ENCODE peak calls at places on chromosomes 11 and 22, in five cellular contexts. T, I, H, V and P are unnamed samples.

GRCh38 chr11:8826145-8826786 is 84.7 kb upstream of the AKIP1 start:
- DNase-seq in V (peak), I (no peak), T (peak), H (no peak), P (no peak)

GRCh38 chr11:117316197-117316961 is at the start of gene BACE1:
- DNase-seq in I (peak), H (peak), V (peak), T (peak), P (peak)

GRCh38 chr11:113106507-113106906 is 145.3 kb downstream of the NCAM1 start:
- DNase-seq in I (no peak), T (no peak), H (no peak), V (no peak), P (peak)

GRCh38 chr11:11894486-11894885 is 52.7 kb downstream of the USP47 start:
- DNase-seq in T (no peak), V (no peak), H (no peak), I (no peak), P (no peak)

GRCh38 chr11:58530236-58530635 is 22.3 kb upstream of the OR5B21 start:
- DNase-seq in I (no peak), H (no peak), V (no peak), T (no peak), P (no peak)

GRCh38 chr11:6992457-6993431 is 27.4 kb downstream of the ZNF214 start:
- DNase-seq in V (peak), I (no peak), T (peak), H (no peak), P (no peak)

GRCh38 chr11:128399186-128399585 is 188.2 kb downstream of the ETS1 start:
- DNase-seq in V (peak), T (peak), H (no peak), I (no peak), P (no peak)

GRCh38 chr11:111231836-111232235 is 13.7 kb upstream of the POU2AF2 start:
- DNase-seq in H (no peak), V (peak), I (no peak), T (no peak), P (peak)

GRCh38 chr22:20964090-20964798 is 2.8 kb upstream of the AIFM3 start:
- DNase-seq in V (no peak), H (no peak), I (no peak), T (no peak), P (no peak)

GRCh38 chr11:3014314-3014938 is 22.3 kb upstream of the NAP1L4 start:
- DNase-seq in I (no peak), T (no peak), V (no peak), H (no peak), P (no peak)

GRCh38 chr22:42648368-42649260 is 578 bp downstream of the CYB5R3 start:
- DNase-seq in V (no peak), I (peak), H (peak), T (peak), P (peak)

GRCh38 chr11:120660024-120660565 is 148.5 kb downstream of the GRIK4 start:
- DNase-seq in T (peak), H (no peak), I (peak), V (peak), P (no peak)

GRCh38 chr11:111490496-111490895 is 21.7 kb downstream of the BTG4 start:
- DNase-seq in H (no peak), T (no peak), V (no peak), I (no peak), P (no peak)

GRCh38 chr11:73397468-73398131 is 21.4 kb downstream of the RELT start:
- DNase-seq in T (no peak), I (no peak), V (no peak), H (no peak), P (no peak)

GRCh38 chr22:46758867-46759290 is 3.6 kb upstream of the TBC1D22A start:
- DNase-seq in I (peak), T (peak), V (peak), H (peak), P (peak)

GRCh38 chr11:35654711-35655110 is 7.9 kb upstream of the TRIM44 start:
- DNase-seq in I (no peak), V (no peak), T (no peak), H (no peak), P (no peak)

GRCh38 chr11:101436511-101437142 is 147.2 kb downstream of the TRPC6 start:
- DNase-seq in V (no peak), H (no peak), I (peak), T (peak), P (no peak)

GRCh38 chr11:102447941-102448868 is 4.4 kb downstream of the TMEM123 start:
- DNase-seq in H (no peak), T (no peak), I (no peak), V (no peak), P (no peak)

GRCh38 chr11:102447193-102447592 is 5.4 kb downstream of the TMEM123 start:
- DNase-seq in I (no peak), V (no peak), H (no peak), T (no peak), P (no peak)

GRCh38 chr11:102446606-102447005 is 6.0 kb downstream of the TMEM123 start:
- DNase-seq in I (peak), H (no peak), T (peak), V (peak), P (no peak)

GRCh38 chr11:102449651-102450570 is 2.7 kb downstream of the TMEM123 start:
- DNase-seq in I (no peak), H (no peak), V (no peak), T (no peak), P (no peak)

DNA sequence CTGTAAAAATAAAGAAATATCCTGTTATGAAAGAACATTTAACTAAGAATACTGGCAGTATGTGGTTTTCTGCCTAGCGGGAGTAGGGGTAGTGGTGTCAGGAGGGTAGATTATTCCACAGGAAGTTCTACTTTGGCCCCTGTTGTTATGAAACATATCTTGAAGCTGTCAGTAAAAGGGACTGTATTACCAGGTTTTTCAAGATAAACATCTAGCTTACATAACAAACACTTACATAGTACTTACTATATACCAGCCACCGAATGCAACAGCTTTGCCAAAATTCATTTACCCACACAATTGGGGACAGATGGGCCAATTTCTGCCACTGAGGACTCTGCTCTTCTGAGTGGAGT is 3.7 kb downstream of the TMEM123 start:
- DNase-seq in I (no peak), V (no peak), H (no peak), T (no peak), P (no peak)
- H3K4me3 ChIP-seq in I (no peak), V (no peak), H (no peak), T (no peak), P (no peak)

GRCh38 chr11:43874738-43875137 is 5.9 kb upstream of the ALKBH3 start:
- DNase-seq in V (no peak), T (no peak), I (no peak), H (no peak), P (no peak)

GRCh38 chr11:43880640-43881159 is at the start of gene ALKBH3:
- DNase-seq in T (peak), I (peak), V (peak), H (peak), P (peak)

DNA sequence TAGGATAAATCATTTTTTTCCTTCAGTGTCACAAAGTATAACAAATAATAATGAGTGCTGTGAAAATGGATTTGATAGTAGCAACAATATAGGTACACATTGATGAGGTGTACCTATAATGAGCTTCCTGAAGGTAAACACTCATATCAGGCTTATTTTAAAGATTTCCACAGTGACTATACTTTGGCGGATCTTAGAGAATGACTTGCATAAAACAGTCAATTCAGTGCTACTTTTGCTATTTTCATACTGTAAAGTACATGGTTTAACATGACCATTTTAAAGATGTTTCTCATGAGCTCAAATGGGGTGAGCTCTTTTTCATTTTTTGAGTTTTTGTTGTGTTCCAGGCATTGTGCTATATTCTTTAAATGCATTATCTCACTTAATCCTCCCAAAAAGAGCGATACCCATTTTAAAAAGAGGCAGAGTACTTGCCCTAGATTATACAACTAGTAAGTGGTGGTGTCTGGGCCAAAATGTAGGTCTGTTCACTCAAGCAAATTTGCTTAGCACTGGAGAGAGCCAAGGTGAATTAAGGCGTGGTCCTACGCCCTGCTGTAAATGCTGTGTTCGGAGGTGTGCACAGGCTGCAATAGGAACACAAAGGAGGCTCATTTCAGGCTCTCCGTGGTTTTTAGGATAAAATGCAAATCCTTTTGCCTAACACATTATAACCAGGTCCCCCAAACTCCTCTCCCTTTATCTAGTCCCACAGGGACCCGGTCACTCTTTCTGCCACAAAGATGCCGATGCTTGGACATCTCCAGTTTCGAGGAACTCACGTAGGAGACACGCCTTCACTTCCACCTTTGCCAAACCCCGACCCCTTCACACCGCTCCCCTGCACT is 617 bp upstream of the ALKBH3 start:
- DNase-seq in H (no peak), I (no peak), V (no peak), T (no peak), P (no peak)
- H3K4me3 ChIP-seq in H (peak), I (peak), V (peak), T (peak), P (peak)

DNA sequence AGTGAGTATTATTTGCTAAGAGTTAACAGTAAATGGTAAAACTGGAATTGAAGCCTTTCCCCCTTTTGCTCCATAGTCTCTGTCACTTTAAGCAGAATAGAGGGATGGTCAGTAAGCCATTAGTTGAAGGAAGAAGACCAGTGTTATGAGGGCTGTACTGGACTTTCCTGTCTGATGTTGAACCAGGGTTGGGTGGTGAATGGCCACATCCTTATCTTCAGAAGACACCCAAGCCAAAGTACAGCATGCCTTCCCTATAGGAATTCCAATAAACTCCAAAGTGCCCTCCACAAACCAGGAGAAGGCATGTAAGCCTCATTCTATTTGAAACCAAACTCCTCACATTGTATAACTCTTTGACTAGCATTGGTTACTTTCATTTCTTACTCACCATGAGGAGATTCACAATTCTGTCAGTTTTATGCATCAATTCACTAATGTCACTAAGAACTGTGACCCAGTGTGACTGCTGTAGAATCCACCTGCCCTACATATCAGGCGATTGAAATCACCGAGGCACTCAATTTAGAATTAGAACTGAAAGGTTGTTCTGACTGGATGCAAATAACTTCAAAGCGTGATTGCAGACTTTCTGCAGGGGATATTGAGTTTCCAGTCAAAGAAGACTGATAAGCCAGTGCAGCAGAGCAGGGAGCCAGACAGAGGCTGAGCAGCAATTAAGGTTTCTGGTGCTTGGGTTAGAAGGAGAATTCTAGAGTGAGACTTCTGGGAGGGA is 107.1 kb upstream of the DDI1 start:
- DNase-seq in I (no peak), V (no peak), H (no peak), T (no peak), P (peak)
- H3K4me3 ChIP-seq in I (no peak), V (no peak), H (no peak), T (no peak), P (no peak)

DNA sequence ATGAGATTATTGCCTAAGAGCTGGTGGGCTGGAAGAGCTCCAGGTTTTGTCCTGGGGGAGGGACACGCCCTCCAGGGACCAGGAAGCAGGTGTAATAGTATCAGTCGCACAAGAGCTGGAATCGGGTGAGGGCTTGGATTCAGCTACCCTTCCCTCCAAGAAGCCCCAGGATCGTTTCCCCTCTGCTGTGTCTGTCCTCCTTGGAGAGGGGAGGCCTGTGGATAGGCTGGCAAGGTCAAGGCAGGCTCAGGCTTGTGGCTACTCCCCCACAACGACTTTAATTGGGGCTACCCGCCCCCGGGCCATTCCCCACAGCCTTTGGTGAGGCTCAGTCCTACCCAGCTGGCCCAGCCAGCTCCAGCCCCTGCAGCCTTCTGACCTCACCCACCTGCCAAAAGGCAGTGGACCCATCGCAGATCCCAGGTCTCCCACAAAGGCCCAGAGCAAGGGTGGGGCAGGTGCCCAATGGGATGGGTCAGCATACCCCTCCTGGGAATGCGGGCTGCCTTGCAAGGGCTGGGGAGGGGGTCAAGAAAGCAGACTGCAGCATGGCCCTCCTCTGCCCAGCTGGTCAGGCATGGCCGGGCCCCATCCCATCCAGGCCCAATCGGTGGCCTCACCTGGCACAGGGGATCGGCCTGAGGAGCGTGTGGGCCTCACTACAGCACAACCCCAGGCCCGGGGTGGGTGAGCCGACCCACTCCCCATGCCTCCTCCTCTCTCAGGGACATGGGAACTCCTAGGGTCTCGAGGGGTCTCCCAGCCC is 1.0 kb downstream of the CTSD start:
- DNase-seq in I (peak), V (no peak), H (peak), T (peak), P (peak)
- H3K4me3 ChIP-seq in I (peak), V (peak), H (peak), T (peak), P (peak)

GRCh38 chr22:50612168-50612714 is 11.6 kb downstream of the MAPK8IP2 start:
- DNase-seq in V (no peak), H (no peak), I (no peak), T (no peak), P (no peak)
- H3K4me3 ChIP-seq in V (no peak), H (no peak), I (no peak), T (no peak), P (no peak)